ENCODE peak calls at places on chromosomes 6 and 20, in six cellular contexts. C, V, F, B, Q and K are unnamed samples.
A peak's percentile ranks its signal among the peaks of the same experiment; 100 is the strongest.

GRCh38 chr6:119147101-119148053 is 68.9 kb upstream of the FAM184A start:
- DNase-seq in C (peak; percentile 85), V (peak; percentile 89), F (peak; percentile 96), B (no peak), Q (peak; percentile 97), K (peak; percentile 97)

GRCh38 chr20:56693217-56693616 is 64.1 kb downstream of the TFAP2C start:
- DNase-seq in C (no peak), V (no peak), F (no peak), B (no peak), Q (no peak), K (no peak)

GRCh38 chr6:110415297-110415916 is at the start of gene DDO:
- DNase-seq in C (peak; percentile 91), V (peak; percentile 54), F (no peak), B (no peak), Q (no peak), K (peak; percentile 29)

GRCh38 chr20:13089950-13090469 is 81.2 kb downstream of the SPTLC3 start:
- DNase-seq in C (no peak), V (no peak), F (no peak), B (no peak), Q (no peak), K (no peak)

GRCh38 chr20:3766832-3767433 is 620 bp downstream of the ADISSP start:
- DNase-seq in C (no peak), V (no peak), F (no peak), B (no peak), Q (no peak), K (no peak)

GRCh38 chr6:71733970-71734899 is 152.1 kb upstream of the RIMS1 start:
- DNase-seq in C (no peak), V (peak; percentile 21), F (peak; percentile 17), B (no peak), Q (no peak), K (no peak)

GRCh38 chr6:43948527-43949450 is 178.5 kb downstream of the MRPL14 start:
- DNase-seq in C (no peak), V (no peak), F (peak; percentile 87), B (no peak), Q (no peak), K (no peak)

GRCh38 chr6:147712841-147713240 is 204.4 kb downstream of the SAMD5 start:
- DNase-seq in C (no peak), V (no peak), F (no peak), B (no peak), Q (no peak), K (no peak)

GRCh38 chr6:137369135-137369534 is 125.1 kb downstream of the OLIG3 start:
- DNase-seq in C (no peak), V (no peak), F (no peak), B (no peak), Q (no peak), K (no peak)

GRCh38 chr6:108565893-108566292 is 5.2 kb downstream of the FOXO3 start:
- DNase-seq in C (peak; percentile 47), V (peak; percentile 55), F (no peak), B (no peak), Q (no peak), K (no peak)

GRCh38 chr6:160215232-160215631 is 43.4 kb downstream of the SLC22A2 start:
- DNase-seq in C (no peak), V (no peak), F (no peak), B (no peak), Q (peak; percentile 88), K (no peak)

GRCh38 chr6:117546674-117547073 is 55.6 kb downstream of the GOPC start:
- DNase-seq in C (no peak), V (no peak), F (no peak), B (no peak), Q (no peak), K (no peak)

GRCh38 chr6:154428892-154429291 is 72.3 kb upstream of the IPCEF1 start:
- DNase-seq in C (peak; percentile 32), V (no peak), F (no peak), B (no peak), Q (peak; percentile 18), K (peak; percentile 40)

GRCh38 chr20:58145506-58146080 is 82.9 kb downstream of the ANKRD60 start:
- DNase-seq in C (no peak), V (no peak), F (no peak), B (no peak), Q (no peak), K (no peak)

GRCh38 chr6:159062564-159062945 is 17.8 kb upstream of the TAGAP start:
- DNase-seq in C (no peak), V (no peak), F (no peak), B (no peak), Q (no peak), K (no peak)

GRCh38 chr6:44052419-44053011 is 74.7 kb downstream of the MRPL14 start:
- DNase-seq in C (peak; percentile 74), V (peak; percentile 80), F (no peak), B (no peak), Q (no peak), K (no peak)

GRCh38 chr20:25061103-25061799 is 3.3 kb upstream of the ACSS1 start:
- DNase-seq in C (no peak), V (no peak), F (no peak), B (no peak), Q (no peak), K (no peak)

GRCh38 chr6:30037182-30037788 is 23.8 kb upstream of the POLR1H start:
- DNase-seq in C (no peak), V (peak; percentile 50), F (no peak), B (no peak), Q (peak; percentile 50), K (no peak)

GRCh38 chr20:52172392-52173047 is 19.1 kb downstream of the ZFP64 start:
- DNase-seq in C (no peak), V (no peak), F (no peak), B (no peak), Q (no peak), K (no peak)

GRCh38 chr6:37175332-37176267 is 5.6 kb downstream of the PIM1 start:
- DNase-seq in C (no peak), V (no peak), F (no peak), B (no peak), Q (no peak), K (no peak)

GRCh38 chr6:163311830-163312229 is 102.7 kb upstream of the QKI start:
- DNase-seq in C (no peak), V (no peak), F (no peak), B (no peak), Q (peak; percentile 94), K (peak; percentile 55)